ENCODE peak calls at places on chromosomes 5 and 9, in four cellular contexts. D is fibroblast of lung, O is HepG2, Z is IMR-90. U is an unnamed sample. For H3K9me3, the result is how much of the 10 kb centered on the place peaks cover.

GRCh38 chr9:20558609-20559016 is 63.7 kb downstream of the MLLT3 start:
- DNase-seq in D (peak), O (no peak), Z (peak), U (no peak)

GRCh38 chr5:150346592-150346991 is 10.9 kb upstream of the TCOF1 start:
- DNase-seq in D (no peak), O (no peak), Z (no peak), U (no peak)

GRCh38 chr5:1704266-1704665 is 95.4 kb downstream of the MRPL36 start:
- DNase-seq in D (no peak), O (no peak), Z (no peak), U (no peak)

GRCh38 chr5:80216753-80217596 is 38.9 kb downstream of the SERINC5 start:
- DNase-seq in D (peak), O (no peak), Z (no peak), U (no peak)

GRCh38 chr9:124032247-124032646 is 20.7 kb downstream of the LHX2 start:
- DNase-seq in D (no peak), O (no peak), Z (no peak), U (no peak)

GRCh38 chr5:172954277-172954676 is 4.9 kb upstream of the RPL26L1 start:
- DNase-seq in D (no peak), O (no peak), Z (no peak), U (no peak)

GRCh38 chr5:158976035-158976434 is 123.7 kb downstream of the EBF1 start:
- DNase-seq in D (peak), O (no peak), Z (peak), U (no peak)

GRCh38 chr5:174086751-174087150 is 41.2 kb downstream of the NSG2 start:
- DNase-seq in D (peak), O (no peak), Z (no peak), U (no peak)

GRCh38 chr9:93097496-93098205 is 1.6 kb downstream of the CARD19 start:
- DNase-seq in D (no peak), O (no peak), Z (peak), U (no peak)

GRCh38 chr5:126658526-126658925 is 57.8 kb downstream of the PHAX start:
- DNase-seq in D (no peak), O (no peak), Z (no peak), U (no peak)

GRCh38 chr5:143205386-143205785 is 198.1 kb downstream of the NR3C1 start:
- DNase-seq in D (peak), O (no peak), Z (peak), U (no peak)

GRCh38 chr5:78953092-78953800 is 31.9 kb downstream of the ARSB start:
- DNase-seq in D (peak), O (no peak), Z (peak), U (no peak)

GRCh38 chr9:91694081-91694870 is 255.8 kb downstream of the ROR2 start:
- DNase-seq in D (no peak), O (no peak), Z (no peak), U (no peak)

GRCh38 chr5:154478224-154478565 is at the start of gene HAND1:
- DNase-seq in D (no peak), O (peak), Z (no peak), U (no peak)

GRCh38 chr5:159826351-159827222 is 89.7 kb upstream of the ADRA1B start:
- DNase-seq in D (peak), O (no peak), Z (peak), U (no peak)

GRCh38 chr5:14071433-14071832 is 71.7 kb upstream of the TRIO start:
- DNase-seq in D (peak), O (no peak), Z (peak), U (no peak)

GRCh38 chr5:174919351-174919750 is 195.0 kb downstream of the MSX2 start:
- DNase-seq in D (no peak), O (no peak), Z (no peak), U (no peak)

GRCh38 chr9:19510907-19511306 is 102.1 kb downstream of the ACER2 start:
- DNase-seq in D (no peak), O (no peak), Z (no peak), U (no peak)

GRCh38 chr5:134131165-134131564 is 16.7 kb downstream of the TCF7 start:
- DNase-seq in D (no peak), O (no peak), Z (no peak), U (no peak)

GRCh38 chr5:132498152-132498551 is 7.6 kb upstream of the IRF1 start:
- DNase-seq in D (peak), O (no peak), Z (peak), U (peak)

GRCh38 chr9:127360205-127360604 is 36.8 kb upstream of the SLC2A8 start:
- DNase-seq in D (no peak), O (no peak), Z (no peak), U (no peak)

GRCh38 chr9:127176631-127177030 is 54.2 kb upstream of the ANGPTL2 start:
- DNase-seq in D (no peak), O (no peak), Z (no peak), U (no peak)

GRCh38 chr9:92754091-92754740 is 10.4 kb downstream of the BICD2 start:
- DNase-seq in D (no peak), O (no peak), Z (no peak), U (no peak)

GRCh38 chr5:9362600-9362999 is 183.3 kb downstream of the SEMA5A start:
- DNase-seq in D (no peak), O (no peak), Z (no peak), U (no peak)

GRCh38 chr5:127077346-127077745 is 4.0 kb upstream of the C5orf63 start:
- DNase-seq in D (no peak), O (no peak), Z (no peak), U (no peak)

GRCh38 chr9:98097836-98098235 is 21.2 kb downstream of the TRIM14 start:
- DNase-seq in D (no peak), O (no peak), Z (no peak), U (peak)

GRCh38 chr5:111394580-111394979 is 117.8 kb downstream of the STARD4 start:
- DNase-seq in D (peak), O (no peak), Z (peak), U (no peak)

DNA sequence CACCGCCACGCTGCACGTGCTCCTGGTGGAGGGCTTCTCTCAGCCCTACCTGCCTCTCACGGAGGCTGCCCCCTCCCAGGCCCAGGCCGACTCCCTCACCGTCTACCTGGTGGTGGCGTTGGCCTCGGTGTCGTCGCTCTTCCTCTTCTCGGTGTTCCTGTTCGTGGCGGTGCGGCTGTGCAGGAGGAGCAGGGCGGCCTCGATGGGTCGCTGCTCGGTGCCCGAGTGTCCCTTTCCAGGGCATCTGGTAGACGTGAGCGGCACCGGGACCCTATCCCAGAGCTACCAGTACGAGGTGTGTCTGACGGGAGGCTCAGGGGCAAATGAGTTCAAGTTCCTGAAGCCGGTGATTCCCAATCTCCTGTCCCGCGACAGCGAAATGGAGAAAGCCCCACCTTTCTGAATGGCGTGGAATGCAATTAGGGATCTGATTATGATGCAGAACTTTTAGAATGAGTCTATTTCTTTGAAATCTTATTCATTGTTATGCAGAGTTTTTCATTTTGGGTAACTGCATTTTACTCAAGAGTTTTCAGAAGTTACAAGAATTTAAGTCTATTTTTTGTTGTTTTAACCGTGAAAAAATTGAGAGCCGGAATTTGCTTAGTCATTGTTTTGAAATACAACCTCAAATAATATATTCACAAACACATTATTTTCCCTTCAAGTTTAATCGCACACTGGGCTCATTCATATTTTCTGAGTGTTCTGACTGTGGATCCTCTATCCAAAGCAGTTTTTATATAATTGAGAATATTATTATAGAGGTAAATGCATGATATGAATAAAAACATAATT is 8.5 kb upstream of the PCDHB15 start:
- DNase-seq in D (no peak), O (no peak), Z (no peak), U (no peak)
- H3K9me3 ChIP-seq in D (under half), O (under half), Z (under half), U (under half)

GRCh38 chr5:3313569-3313968 is 282.1 kb upstream of the IRX1 start:
- DNase-seq in D (no peak), O (no peak), Z (no peak), U (no peak)
- H3K9me3 ChIP-seq in D (under half), O (under half), Z (under half), U (under half)

GRCh38 chr5:68918306-68918705 is 175.5 kb upstream of the SLC30A5 start:
- DNase-seq in D (peak), O (no peak), Z (no peak), U (no peak)

GRCh38 chr5:68920888-68921287 is 172.9 kb upstream of the SLC30A5 start:
- DNase-seq in D (no peak), O (no peak), Z (no peak), U (no peak)

GRCh38 chr5:68924490-68925145 is 169.2 kb upstream of the SLC30A5 start:
- DNase-seq in D (peak), O (peak), Z (peak), U (no peak)

GRCh38 chr5:68919988-68920490 is 173.8 kb upstream of the SLC30A5 start:
- DNase-seq in D (no peak), O (no peak), Z (no peak), U (no peak)

DNA sequence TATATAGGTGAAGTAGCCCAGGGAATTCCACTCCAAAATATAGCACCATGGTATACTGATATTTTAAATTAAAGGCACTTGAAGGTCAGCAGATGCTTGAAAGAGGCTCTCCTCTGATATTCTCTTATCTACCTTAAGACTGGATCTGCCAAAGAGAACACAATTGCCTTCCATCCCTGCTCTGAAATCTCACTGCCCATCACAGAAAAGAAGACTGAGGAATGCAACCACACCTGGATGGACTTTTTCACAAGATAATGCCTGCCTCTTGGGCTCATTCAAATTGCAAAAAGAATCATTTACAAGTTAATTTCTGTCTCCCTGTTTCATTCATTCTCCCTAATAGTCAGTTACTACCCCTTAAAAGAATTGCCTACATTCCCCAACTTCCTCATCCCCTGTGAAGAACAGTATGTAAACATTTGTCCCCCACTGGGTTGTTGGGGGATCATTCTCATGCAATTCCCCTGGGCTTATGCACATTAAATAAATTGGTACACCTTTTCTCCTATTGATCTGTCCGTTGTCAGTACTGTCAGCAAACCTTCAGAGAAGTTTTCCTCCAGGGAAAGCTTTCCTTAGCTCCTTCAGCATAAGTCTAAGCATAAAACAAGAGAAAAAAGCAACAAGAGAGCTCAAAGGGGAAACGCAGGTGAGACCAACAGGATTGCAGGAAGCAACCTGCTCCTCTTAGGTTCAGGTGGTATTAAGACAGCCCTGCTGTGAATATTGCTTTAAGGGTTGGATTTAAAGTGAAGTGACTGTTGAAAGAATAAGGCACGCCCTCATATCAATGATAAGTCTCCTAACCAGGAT is 171.4 kb upstream of the SLC30A5 start:
- DNase-seq in D (no peak), O (no peak), Z (no peak), U (no peak)
- H3K9me3 ChIP-seq in D (under half), O (under half), Z (under half), U (under half)

GRCh38 chr5:171308453-171309275 is at the start of gene TLX3:
- DNase-seq in D (no peak), O (no peak), Z (peak), U (no peak)

GRCh38 chr5:171310816-171311697 is 2.0 kb downstream of the TLX3 start:
- DNase-seq in D (no peak), O (no peak), Z (peak), U (no peak)

GRCh38 chr5:171310334-171310815 is 1.3 kb downstream of the TLX3 start:
- DNase-seq in D (no peak), O (no peak), Z (no peak), U (no peak)

GRCh38 chr5:171309276-171309525 is 153 bp downstream of the TLX3 start:
- DNase-seq in D (no peak), O (no peak), Z (no peak), U (no peak)

GRCh38 chr5:171309526-171310333 is 682 bp downstream of the TLX3 start:
- DNase-seq in D (no peak), O (no peak), Z (no peak), U (no peak)
- H3K9me3 ChIP-seq in D (under half), O (under half), Z (under half), U (under half)

DNA sequence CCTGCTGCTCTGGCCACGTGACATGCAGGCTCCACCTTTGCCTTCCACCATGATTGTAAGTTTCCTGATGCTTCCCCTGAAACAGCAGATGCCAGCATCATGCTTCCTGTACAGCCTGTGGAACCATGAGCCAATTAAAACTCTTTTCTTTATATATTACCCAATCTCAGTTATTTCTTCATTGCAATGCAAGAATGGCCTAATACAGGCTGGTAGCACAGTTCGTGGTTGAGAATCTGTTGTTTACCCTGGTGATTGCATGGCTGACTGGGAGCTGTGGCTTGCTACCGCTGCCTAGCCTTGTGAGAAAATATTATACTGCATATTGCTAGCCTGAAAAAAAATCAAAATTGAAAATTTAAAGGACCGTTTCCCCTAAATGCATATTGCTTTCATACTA is 44.8 kb upstream of the PTPN3 start:
- DNase-seq in D (no peak), O (no peak), Z (no peak), U (no peak)
- H3K9me3 ChIP-seq in D (under half), O (under half), Z (under half), U (under half)